ENCODE peak calls at places on chromosomes 13 and 19, in ten cellular contexts. S, R, W, P, E, D, G, B, U and N are unnamed samples.

GRCh38 chr13:25062479-25062878 is 33.5 kb upstream of the PABPC3 start:
- DNase-seq in S (no peak), R (no peak), W (no peak), P (no peak), E (no peak), D (no peak), G (no peak), B (no peak), U (no peak), N (no peak)

GRCh38 chr19:33350538-33351309 is 22.8 kb upstream of the CEBPG start:
- DNase-seq in S (no peak), R (peak; percentile 68), W (no peak), P (no peak), E (no peak), D (no peak), G (peak; percentile 87), B (no peak), U (no peak), N (no peak)

GRCh38 chr13:46109451-46109850 is 4.6 kb upstream of the CPB2 start:
- DNase-seq in S (no peak), R (peak; percentile 45), W (no peak), P (no peak), E (no peak), D (no peak), G (no peak), B (no peak), U (no peak), N (no peak)

GRCh38 chr13:44412341-44412935 is 38.8 kb downstream of the SERP2 start:
- DNase-seq in S (no peak), R (no peak), W (no peak), P (no peak), E (no peak), D (no peak), G (no peak), B (no peak), U (no peak), N (no peak)

GRCh38 chr19:39133431-39134270 is 8.1 kb downstream of the PAK4 start:
- DNase-seq in S (no peak), R (no peak), W (no peak), P (peak; percentile 39), E (no peak), D (no peak), G (no peak), B (no peak), U (no peak), N (no peak)

GRCh38 chr19:39265321-39265916 is 2.8 kb upstream of the IFNL2 start:
- DNase-seq in S (no peak), R (no peak), W (no peak), P (no peak), E (no peak), D (peak; percentile 70), G (no peak), B (no peak), U (no peak), N (no peak)

GRCh38 chr13:112718318-112718717 is 28.5 kb downstream of the ATP11A start:
- DNase-seq in S (no peak), R (no peak), W (no peak), P (no peak), E (no peak), D (peak; percentile 13), G (no peak), B (no peak), U (no peak), N (no peak)

GRCh38 chr13:73090116-73090811 is 31.5 kb downstream of the KLF5 start:
- DNase-seq in S (no peak), R (peak; percentile 49), W (no peak), P (no peak), E (no peak), D (peak; percentile 17), G (peak; percentile 35), B (no peak), U (peak; percentile 96), N (peak; percentile 80)

GRCh38 chr13:51317262-51317661 is 22.2 kb upstream of the SERPINE3 start:
- DNase-seq in S (no peak), R (peak; percentile 82), W (no peak), P (no peak), E (no peak), D (no peak), G (no peak), B (no peak), U (no peak), N (no peak)

GRCh38 chr19:16435999-16436650 is 35.6 kb downstream of the EPS15L1 start:
- DNase-seq in S (no peak), R (no peak), W (no peak), P (peak; percentile 58), E (no peak), D (no peak), G (no peak), B (no peak), U (no peak), N (no peak)

GRCh38 chr19:18046066-18046718 is 38.2 kb downstream of the ARRDC2 start:
- DNase-seq in S (no peak), R (no peak), W (no peak), P (no peak), E (no peak), D (no peak), G (peak; percentile 70), B (no peak), U (peak; percentile 37), N (no peak)

GRCh38 chr19:48858984-48859710 is 9.3 kb downstream of the PLEKHA4 start:
- DNase-seq in S (peak; percentile 82), R (no peak), W (peak; percentile 40), P (no peak), E (no peak), D (peak; percentile 76), G (no peak), B (peak; percentile 74), U (no peak), N (no peak)

GRCh38 chr19:10625003-10625761 is at the start of gene SLC44A2:
- DNase-seq in S (no peak), R (peak; percentile 21), W (peak; percentile 86), P (peak; percentile 91), E (peak; percentile 75), D (peak; percentile 91), G (peak; percentile 80), B (no peak), U (peak; percentile 38), N (peak; percentile 94)